ENCODE peak calls at places on chromosomes 7 and 10, in six cellular contexts. One of them, this sample, is unnamed.

GRCh38 chr7:33459340-33459751 is 330.0 kb downstream of the BBS9 start:
- DNase-seq in frontal cortex: no peak
- DNase-seq in IMR-90: peak; percentile 66
- DNase-seq in progenitor cell of endocrine pancreas: no peak
- DNase-seq in retina: peak; percentile 16
- DNase-seq in stimulated activated CD8-positive, alpha-beta memory T cell treated with anti-CD3 and anti-CD28 coated beads, Interleukin-15, amount 100 ng/mL, for 24 hours: no peak
- DNase-seq in this sample: peak; percentile 33

GRCh38 chr10:3372284-3372683 is 199.7 kb upstream of the PITRM1 start:
- DNase-seq in frontal cortex: no peak
- DNase-seq in progenitor cell of endocrine pancreas: no peak
- DNase-seq in retina: no peak
- DNase-seq in stimulated activated CD8-positive, alpha-beta memory T cell treated with anti-CD3 and anti-CD28 coated beads, Interleukin-15, amount 100 ng/mL, for 24 hours: no peak
- DNase-seq in IMR-90: peak; percentile 44
- DNase-seq in this sample: no peak

GRCh38 chr10:1323951-1324350 is 267.8 kb downstream of the WDR37 start:
- DNase-seq in progenitor cell of endocrine pancreas: no peak
- DNase-seq in retina: no peak
- DNase-seq in IMR-90: no peak
- DNase-seq in stimulated activated CD8-positive, alpha-beta memory T cell treated with anti-CD3 and anti-CD28 coated beads, Interleukin-15, amount 100 ng/mL, for 24 hours: no peak
- DNase-seq in frontal cortex: no peak
- DNase-seq in this sample: no peak

GRCh38 chr7:20647051-20647450 is 31.6 kb downstream of the ABCB5 start:
- DNase-seq in frontal cortex: no peak
- DNase-seq in IMR-90: no peak
- DNase-seq in retina: no peak
- DNase-seq in progenitor cell of endocrine pancreas: no peak
- DNase-seq in stimulated activated CD8-positive, alpha-beta memory T cell treated with anti-CD3 and anti-CD28 coated beads, Interleukin-15, amount 100 ng/mL, for 24 hours: no peak
- DNase-seq in this sample: no peak

GRCh38 chr10:88999629-89000028 is 9.0 kb downstream of the FAS start:
- DNase-seq in retina: no peak
- DNase-seq in stimulated activated CD8-positive, alpha-beta memory T cell treated with anti-CD3 and anti-CD28 coated beads, Interleukin-15, amount 100 ng/mL, for 24 hours: no peak
- DNase-seq in progenitor cell of endocrine pancreas: no peak
- DNase-seq in IMR-90: peak; percentile 26
- DNase-seq in frontal cortex: no peak
- DNase-seq in this sample: no peak

GRCh38 chr10:101762736-101763135 is 13.2 kb downstream of the FGF8 start:
- DNase-seq in progenitor cell of endocrine pancreas: no peak
- DNase-seq in frontal cortex: no peak
- DNase-seq in retina: no peak
- DNase-seq in stimulated activated CD8-positive, alpha-beta memory T cell treated with anti-CD3 and anti-CD28 coated beads, Interleukin-15, amount 100 ng/mL, for 24 hours: no peak
- DNase-seq in IMR-90: no peak
- DNase-seq in this sample: no peak

GRCh38 chr10:116947838-116948529 is 57.0 kb downstream of the SHTN1 start:
- DNase-seq in IMR-90: peak; percentile 31
- DNase-seq in retina: no peak
- DNase-seq in frontal cortex: no peak
- DNase-seq in progenitor cell of endocrine pancreas: no peak
- DNase-seq in stimulated activated CD8-positive, alpha-beta memory T cell treated with anti-CD3 and anti-CD28 coated beads, Interleukin-15, amount 100 ng/mL, for 24 hours: no peak
- DNase-seq in this sample: no peak

GRCh38 chr7:82678716-82679115 is 235.1 kb upstream of the CACNA2D1 start:
- DNase-seq in retina: no peak
- DNase-seq in frontal cortex: no peak
- DNase-seq in progenitor cell of endocrine pancreas: no peak
- DNase-seq in IMR-90: no peak
- DNase-seq in stimulated activated CD8-positive, alpha-beta memory T cell treated with anti-CD3 and anti-CD28 coated beads, Interleukin-15, amount 100 ng/mL, for 24 hours: no peak
- DNase-seq in this sample: no peak

GRCh38 chr7:144854839-144855424 is 19.1 kb upstream of the TPK1 start:
- DNase-seq in retina: no peak
- DNase-seq in stimulated activated CD8-positive, alpha-beta memory T cell treated with anti-CD3 and anti-CD28 coated beads, Interleukin-15, amount 100 ng/mL, for 24 hours: no peak
- DNase-seq in progenitor cell of endocrine pancreas: no peak
- DNase-seq in frontal cortex: no peak
- DNase-seq in IMR-90: no peak
- DNase-seq in this sample: peak; percentile 83

GRCh38 chr7:30927040-30927439 is 15.4 kb downstream of the AQP1 start:
- DNase-seq in IMR-90: no peak
- DNase-seq in retina: no peak
- DNase-seq in stimulated activated CD8-positive, alpha-beta memory T cell treated with anti-CD3 and anti-CD28 coated beads, Interleukin-15, amount 100 ng/mL, for 24 hours: no peak
- DNase-seq in progenitor cell of endocrine pancreas: no peak
- DNase-seq in frontal cortex: no peak
- DNase-seq in this sample: no peak

GRCh38 chr10:119667562-119668328 is 16.6 kb downstream of the BAG3 start:
- DNase-seq in frontal cortex: no peak
- DNase-seq in stimulated activated CD8-positive, alpha-beta memory T cell treated with anti-CD3 and anti-CD28 coated beads, Interleukin-15, amount 100 ng/mL, for 24 hours: no peak
- DNase-seq in IMR-90: peak; percentile 98
- DNase-seq in retina: peak; percentile 80
- DNase-seq in progenitor cell of endocrine pancreas: no peak
- DNase-seq in this sample: peak; percentile 77

GRCh38 chr7:140315498-140316164 is 82.7 kb downstream of the SLC37A3 start:
- DNase-seq in progenitor cell of endocrine pancreas: no peak
- DNase-seq in frontal cortex: no peak
- DNase-seq in retina: no peak
- DNase-seq in stimulated activated CD8-positive, alpha-beta memory T cell treated with anti-CD3 and anti-CD28 coated beads, Interleukin-15, amount 100 ng/mL, for 24 hours: no peak
- DNase-seq in IMR-90: no peak
- DNase-seq in this sample: peak; percentile 37

GRCh38 chr7:92725161-92725925 is 111.0 kb downstream of the CDK6 start:
- DNase-seq in IMR-90: no peak
- DNase-seq in frontal cortex: no peak
- DNase-seq in stimulated activated CD8-positive, alpha-beta memory T cell treated with anti-CD3 and anti-CD28 coated beads, Interleukin-15, amount 100 ng/mL, for 24 hours: no peak
- DNase-seq in progenitor cell of endocrine pancreas: no peak
- DNase-seq in retina: no peak
- DNase-seq in this sample: no peak

GRCh38 chr7:80439894-80440811 is 71.7 kb downstream of the GNAT3 start:
- DNase-seq in progenitor cell of endocrine pancreas: no peak
- DNase-seq in stimulated activated CD8-positive, alpha-beta memory T cell treated with anti-CD3 and anti-CD28 coated beads, Interleukin-15, amount 100 ng/mL, for 24 hours: no peak
- DNase-seq in IMR-90: peak; percentile 69
- DNase-seq in frontal cortex: no peak
- DNase-seq in retina: no peak
- DNase-seq in this sample: no peak

GRCh38 chr7:37694208-37695080 is 10.9 kb downstream of the GPR141 start:
- DNase-seq in progenitor cell of endocrine pancreas: no peak
- DNase-seq in stimulated activated CD8-positive, alpha-beta memory T cell treated with anti-CD3 and anti-CD28 coated beads, Interleukin-15, amount 100 ng/mL, for 24 hours: no peak
- DNase-seq in frontal cortex: no peak
- DNase-seq in IMR-90: no peak
- DNase-seq in retina: no peak
- DNase-seq in this sample: no peak

GRCh38 chr10:44745920-44746319 is 165.2 kb upstream of the TMEM72 start:
- DNase-seq in progenitor cell of endocrine pancreas: no peak
- DNase-seq in frontal cortex: no peak
- DNase-seq in IMR-90: no peak
- DNase-seq in retina: no peak
- DNase-seq in stimulated activated CD8-positive, alpha-beta memory T cell treated with anti-CD3 and anti-CD28 coated beads, Interleukin-15, amount 100 ng/mL, for 24 hours: no peak
- DNase-seq in this sample: no peak

GRCh38 chr7:28151965-28152364 is 28.6 kb downstream of the JAZF1 start:
- DNase-seq in stimulated activated CD8-positive, alpha-beta memory T cell treated with anti-CD3 and anti-CD28 coated beads, Interleukin-15, amount 100 ng/mL, for 24 hours: no peak
- DNase-seq in frontal cortex: no peak
- DNase-seq in IMR-90: peak; percentile 76
- DNase-seq in retina: no peak
- DNase-seq in progenitor cell of endocrine pancreas: no peak
- DNase-seq in this sample: no peak

GRCh38 chr7:27083646-27084045 is 12.2 kb downstream of the HOXA1 start:
- DNase-seq in progenitor cell of endocrine pancreas: no peak
- DNase-seq in IMR-90: no peak
- DNase-seq in retina: no peak
- DNase-seq in stimulated activated CD8-positive, alpha-beta memory T cell treated with anti-CD3 and anti-CD28 coated beads, Interleukin-15, amount 100 ng/mL, for 24 hours: no peak
- DNase-seq in frontal cortex: no peak
- DNase-seq in this sample: no peak

GRCh38 chr7:96921231-96921630 is 84.1 kb upstream of the DLX6 start:
- DNase-seq in retina: no peak
- DNase-seq in progenitor cell of endocrine pancreas: no peak
- DNase-seq in frontal cortex: no peak
- DNase-seq in IMR-90: no peak
- DNase-seq in stimulated activated CD8-positive, alpha-beta memory T cell treated with anti-CD3 and anti-CD28 coated beads, Interleukin-15, amount 100 ng/mL, for 24 hours: no peak
- DNase-seq in this sample: no peak

GRCh38 chr7:57220746-57221145 is 88.5 kb upstream of the ZNF479 start:
- DNase-seq in frontal cortex: no peak
- DNase-seq in stimulated activated CD8-positive, alpha-beta memory T cell treated with anti-CD3 and anti-CD28 coated beads, Interleukin-15, amount 100 ng/mL, for 24 hours: no peak
- DNase-seq in progenitor cell of endocrine pancreas: no peak
- DNase-seq in retina: no peak
- DNase-seq in IMR-90: no peak
- DNase-seq in this sample: no peak

GRCh38 chr7:100477871-100478248 is 1.2 kb downstream of the TSC22D4 start:
- DNase-seq in progenitor cell of endocrine pancreas: no peak
- DNase-seq in IMR-90: no peak
- DNase-seq in frontal cortex: no peak
- DNase-seq in stimulated activated CD8-positive, alpha-beta memory T cell treated with anti-CD3 and anti-CD28 coated beads, Interleukin-15, amount 100 ng/mL, for 24 hours: no peak
- DNase-seq in retina: no peak
- DNase-seq in this sample: no peak

GRCh38 chr7:130500910-130501309 is 9.0 kb downstream of the MEST start:
- DNase-seq in IMR-90: no peak
- DNase-seq in progenitor cell of endocrine pancreas: no peak
- DNase-seq in stimulated activated CD8-positive, alpha-beta memory T cell treated with anti-CD3 and anti-CD28 coated beads, Interleukin-15, amount 100 ng/mL, for 24 hours: no peak
- DNase-seq in frontal cortex: no peak
- DNase-seq in retina: no peak
- DNase-seq in this sample: no peak

GRCh38 chr10:110036640-110037039 is 28.9 kb downstream of the ADD3 start:
- DNase-seq in retina: no peak
- DNase-seq in stimulated activated CD8-positive, alpha-beta memory T cell treated with anti-CD3 and anti-CD28 coated beads, Interleukin-15, amount 100 ng/mL, for 24 hours: no peak
- DNase-seq in frontal cortex: no peak
- DNase-seq in progenitor cell of endocrine pancreas: no peak
- DNase-seq in IMR-90: no peak
- DNase-seq in this sample: no peak